ENCODE peak calls at places on chromosomes 11 and 22, in nine cellular contexts. F is SK-N-SH, P is tibial nerve, B is fibroblast of lung, X is thoracic aorta, H is NT2/D1, S is neuronal stem cell, U is mesenchymal stem cell, Y is PC-9. W is an unnamed sample. For H3K4me1, the result is how much of the 10 kb centered on the place peaks cover.

GRCh38 chr11:729492-730074 is 17.7 kb upstream of the TALDO1 start:
- DNase-seq in B (no peak), U (no peak), Y (no peak), F (no peak), H (no peak), P (no peak), S (no peak), X (no peak), W (no peak)

GRCh38 chr11:3021125-3021524 is 29.0 kb upstream of the NAP1L4 start:
- DNase-seq in U (peak), X (no peak), P (no peak), Y (peak), S (peak), F (peak), B (peak), H (peak), W (peak)

GRCh38 chr22:28155808-28156207 is 236.8 kb upstream of the PITPNB start:
- DNase-seq in S (no peak), F (no peak), X (no peak), H (no peak), U (no peak), B (no peak), Y (no peak), P (no peak), W (no peak)

GRCh38 chr11:117859713-117860112 is 16.7 kb downstream of the FXYD6 start:
- DNase-seq in U (no peak), S (no peak), X (no peak), F (no peak), P (no peak), B (no peak), H (no peak), Y (no peak), W (no peak)

GRCh38 chr11:106787454-106787853 is 230.8 kb downstream of the GUCY1A2 start:
- DNase-seq in P (no peak), H (no peak), B (no peak), S (no peak), U (no peak), Y (no peak), X (no peak), F (no peak), W (no peak)

GRCh38 chr11:75072582-75072981 is 24.1 kb downstream of the OR2AT4 start:
- DNase-seq in Y (no peak), S (no peak), X (no peak), F (no peak), U (no peak), B (no peak), H (peak), P (no peak), W (peak)

GRCh38 chr22:31926086-31926485 is 18.2 kb upstream of the YWHAH start:
- DNase-seq in X (no peak), Y (no peak), H (no peak), S (no peak), P (no peak), B (no peak), U (no peak), F (no peak), W (no peak)

GRCh38 chr11:46718155-46719019 is 626 bp upstream of the F2 start:
- DNase-seq in Y (no peak), U (peak), S (no peak), P (no peak), X (no peak), H (no peak), F (no peak), B (no peak), W (peak)

GRCh38 chr22:40235418-40235817 is 57.7 kb downstream of the TNRC6B start:
- DNase-seq in F (no peak), B (peak), S (no peak), X (no peak), P (no peak), U (no peak), H (no peak), Y (no peak), W (no peak)

GRCh38 chr22:40238425-40239344 is 61.0 kb downstream of the TNRC6B start:
- DNase-seq in S (no peak), Y (peak), P (no peak), U (peak), F (no peak), X (no peak), H (no peak), B (peak), W (no peak)

GRCh38 chr22:40237788-40238424 is 60.2 kb downstream of the TNRC6B start:
- DNase-seq in H (no peak), X (no peak), Y (no peak), F (no peak), B (no peak), U (no peak), P (no peak), S (no peak), W (no peak)

GRCh38 chr22:40236131-40236665 is 58.5 kb downstream of the TNRC6B start:
- DNase-seq in P (no peak), X (no peak), Y (no peak), H (no peak), S (no peak), U (no peak), F (no peak), B (no peak), W (no peak)

GRCh38 chr22:40237241-40237640 is 59.5 kb downstream of the TNRC6B start:
- DNase-seq in P (no peak), U (no peak), S (no peak), X (no peak), H (no peak), B (no peak), F (no peak), Y (no peak), W (no peak)
- H3K4me1 ChIP-seq in P (half or more), U (under half), S (under half), X (under half), H (under half), B (under half), F (under half), Y (under half), W (under half)

DNA sequence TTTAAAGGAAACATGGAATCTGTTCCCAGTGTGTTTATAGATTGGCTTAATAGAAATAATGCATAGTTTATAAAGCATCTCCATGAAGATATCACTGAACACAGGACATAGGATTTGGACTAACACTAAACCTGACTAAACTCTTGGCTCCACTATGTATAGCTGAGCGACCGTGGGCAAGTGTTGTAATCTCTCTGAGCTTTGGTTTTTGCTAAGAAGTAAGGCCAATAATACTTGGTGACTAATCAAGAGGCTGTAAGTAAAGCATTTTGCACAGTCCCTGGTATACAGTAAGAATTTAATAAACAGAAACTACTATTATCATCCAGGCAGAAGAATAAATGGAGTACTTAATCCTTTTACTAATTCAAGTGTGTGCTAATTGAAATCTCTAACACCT is 125.5 kb upstream of the MTMR2 start:
- DNase-seq in B (peak), Y (no peak), S (no peak), H (no peak), F (no peak), X (no peak), P (no peak), U (peak), W (no peak)
- H3K4me1 ChIP-seq in B (under half), Y (under half), S (under half), H (under half), F (under half), X (under half), P (under half), U (under half), W (under half)

GRCh38 chr22:45164217-45165123 is 745 bp downstream of the NUP50 start:
- DNase-seq in U (peak), X (no peak), H (no peak), Y (no peak), B (peak), S (peak), F (peak), P (no peak), W (peak)

GRCh38 chr22:45166935-45167334 is 3.2 kb downstream of the NUP50 start:
- DNase-seq in X (no peak), S (no peak), B (no peak), H (no peak), Y (peak), F (no peak), P (no peak), U (no peak), W (no peak)

GRCh38 chr22:45162531-45162930 is 1.2 kb upstream of the NUP50 start:
- DNase-seq in F (no peak), Y (peak), X (no peak), S (no peak), H (no peak), P (no peak), U (peak), B (peak), W (peak)

GRCh38 chr22:45163074-45163416 is 680 bp upstream of the NUP50 start:
- DNase-seq in Y (peak), H (no peak), F (peak), P (no peak), X (no peak), U (peak), B (peak), S (no peak), W (no peak)

GRCh38 chr22:45163417-45164216 is at the start of gene NUP50:
- DNase-seq in S (peak), Y (peak), F (peak), B (peak), P (peak), X (peak), U (peak), H (peak), W (peak)
- H3K4me1 ChIP-seq in S (under half), Y (under half), F (under half), B (under half), P (half or more), X (under half), U (under half), H (under half), W (under half)

DNA sequence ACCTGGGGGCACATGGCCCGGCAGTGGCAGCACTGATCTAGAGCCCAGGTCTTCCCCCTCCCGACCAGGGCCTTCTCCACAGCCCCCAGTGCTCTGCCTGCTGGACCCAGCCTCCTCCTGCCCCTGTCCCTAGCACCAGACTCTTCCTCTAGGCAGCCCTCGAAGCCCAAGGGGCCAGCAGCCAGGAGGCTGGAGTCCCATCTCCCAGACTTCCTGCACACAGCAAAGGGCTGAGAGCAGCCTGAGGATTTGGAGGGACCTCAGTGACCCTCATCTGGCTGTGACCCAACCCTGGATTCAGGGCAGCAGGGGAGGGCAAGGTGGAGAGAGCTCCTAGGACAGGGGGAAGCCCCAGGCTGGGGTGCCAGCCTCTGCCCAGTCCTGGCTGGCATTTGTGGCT is 3.0 kb downstream of the RHOD start:
- DNase-seq in Y (no peak), S (no peak), B (no peak), F (no peak), P (no peak), H (no peak), U (no peak), X (no peak), W (no peak)
- H3K4me1 ChIP-seq in Y (half or more), S (under half), B (under half), F (under half), P (under half), H (under half), U (under half), X (under half), W (under half)

GRCh38 chr11:12893787-12894672 is 115.1 kb upstream of the RASSF10 start:
- DNase-seq in S (peak), P (peak), H (peak), X (no peak), B (peak), Y (peak), U (peak), F (peak), W (peak)

GRCh38 chr11:12900496-12900895 is 108.6 kb upstream of the RASSF10 start:
- DNase-seq in B (peak), X (no peak), H (no peak), F (no peak), U (peak), S (no peak), Y (peak), P (no peak), W (no peak)

GRCh38 chr11:12897867-12898266 is 111.2 kb upstream of the RASSF10 start:
- DNase-seq in H (no peak), P (no peak), B (no peak), U (no peak), S (no peak), Y (no peak), X (no peak), F (no peak), W (no peak)

GRCh38 chr11:12901272-12901671 is 107.8 kb upstream of the RASSF10 start:
- DNase-seq in B (no peak), P (no peak), H (no peak), X (no peak), Y (no peak), S (no peak), F (no peak), U (peak), W (no peak)

GRCh38 chr11:12897390-12897789 is 111.7 kb upstream of the RASSF10 start:
- DNase-seq in Y (no peak), B (no peak), X (peak), F (no peak), U (no peak), H (no peak), P (no peak), S (no peak), W (no peak)
- H3K4me1 ChIP-seq in Y (under half), B (under half), X (half or more), F (under half), U (under half), H (under half), P (under half), S (under half), W (under half)

GRCh38 chr11:133787379-133788103 is 57.8 kb downstream of the SPATA19 start:
- DNase-seq in S (peak), H (no peak), X (no peak), Y (no peak), F (no peak), P (no peak), B (no peak), U (no peak), W (peak)

GRCh38 chr11:133790995-133791394 is 54.3 kb downstream of the SPATA19 start:
- DNase-seq in F (no peak), P (no peak), S (no peak), B (no peak), Y (no peak), U (no peak), X (no peak), H (no peak), W (no peak)

GRCh38 chr11:133784359-133784758 is 61.0 kb downstream of the SPATA19 start:
- DNase-seq in B (no peak), X (no peak), U (no peak), H (no peak), Y (no peak), P (no peak), S (no peak), F (no peak), W (no peak)

GRCh38 chr11:133782116-133782725 is 63.1 kb downstream of the SPATA19 start:
- DNase-seq in Y (no peak), X (no peak), F (no peak), H (no peak), P (no peak), B (no peak), S (no peak), U (no peak), W (no peak)

GRCh38 chr11:133785795-133786194 is 59.5 kb downstream of the SPATA19 start:
- DNase-seq in S (no peak), F (peak), H (no peak), Y (no peak), P (no peak), X (no peak), B (no peak), U (no peak), W (no peak)
- H3K4me1 ChIP-seq in S (under half), F (under half), H (under half), Y (under half), P (under half), X (under half), B (under half), U (under half), W (under half)

GRCh38 chr11:103016031-103016430 is 60.5 kb upstream of the MMP13 start:
- DNase-seq in F (no peak), Y (no peak), S (no peak), B (peak), P (no peak), X (no peak), H (no peak), U (no peak), W (no peak)

GRCh38 chr11:103007521-103007920 is 52.0 kb upstream of the MMP13 start:
- DNase-seq in H (no peak), S (no peak), F (no peak), P (no peak), X (no peak), Y (peak), B (peak), U (no peak), W (no peak)

GRCh38 chr11:103013426-103013825 is 57.9 kb upstream of the MMP13 start:
- DNase-seq in F (no peak), S (no peak), U (peak), H (no peak), Y (no peak), X (no peak), P (no peak), B (no peak), W (no peak)
- H3K4me1 ChIP-seq in F (under half), S (under half), U (under half), H (under half), Y (under half), X (under half), P (under half), B (under half), W (under half)

W was measured in endodermal cell.